ENCODE peak calls at places on chromosomes 5 and 9, in six cellular contexts. K, R, Y, M, U and E are unnamed samples.

GRCh38 chr9:120337131-120337530 is 242.8 kb downstream of the CDK5RAP2 start:
- DNase-seq in K (no peak), U (no peak), Y (no peak), R (no peak), M (no peak), E (no peak)

GRCh38 chr9:100479820-100480219 is 6.9 kb downstream of the TMEFF1 start:
- DNase-seq in R (no peak), K (no peak), Y (no peak), M (no peak), U (no peak), E (no peak)

GRCh38 chr5:22651355-22651754 is 201.8 kb downstream of the CDH12 start:
- DNase-seq in M (no peak), Y (no peak), R (no peak), U (no peak), K (no peak), E (no peak)

GRCh38 chr9:94804917-94805544 is 78.5 kb downstream of the AOPEP start:
- DNase-seq in R (no peak), M (no peak), K (no peak), Y (no peak), U (no peak), E (no peak)

GRCh38 chr9:121133104-121133816 is 58.5 kb downstream of the CNTRL start:
- DNase-seq in Y (peak), M (no peak), R (peak), U (no peak), K (no peak), E (peak)

GRCh38 chr9:70410368-70410767 is 4.1 kb downstream of the KLF9 start:
- DNase-seq in U (no peak), Y (no peak), M (no peak), K (peak), R (no peak), E (no peak)

GRCh38 chr9:111362526-111362925 is 32.5 kb upstream of the OR2K2 start:
- DNase-seq in M (no peak), Y (no peak), R (no peak), U (no peak), K (no peak), E (no peak)

GRCh38 chr5:89003563-89004036 is 120.6 kb upstream of the MEF2C start:
- DNase-seq in U (no peak), Y (no peak), M (no peak), R (no peak), K (no peak), E (no peak)

GRCh38 chr5:145101246-145101645 is 733.9 kb downstream of the PRELID2 start:
- DNase-seq in R (no peak), Y (no peak), M (peak), K (no peak), U (no peak), E (no peak)

GRCh38 chr5:39584921-39585320 is 160.1 kb upstream of the DAB2 start:
- DNase-seq in K (peak), R (no peak), Y (no peak), M (no peak), U (no peak), E (no peak)

GRCh38 chr5:175653763-175654162 is 4.1 kb upstream of the HRH2 start:
- DNase-seq in Y (no peak), K (no peak), M (no peak), R (no peak), U (no peak), E (no peak)

GRCh38 chr5:125455041-125455440 is 708.6 kb upstream of the ZNF608 start:
- DNase-seq in Y (no peak), K (peak), R (no peak), M (no peak), U (no peak), E (no peak)

GRCh38 chr5:77893225-77893860 is 117.2 kb upstream of the TBCA start:
- DNase-seq in K (peak), M (no peak), R (no peak), U (peak), Y (no peak), E (no peak)

GRCh38 chr5:110869927-110870326 is 131.1 kb downstream of the SLC25A46 start:
- DNase-seq in U (no peak), K (no peak), M (no peak), Y (no peak), R (no peak), E (no peak)

GRCh38 chr5:16593013-16593412 is 23.8 kb downstream of the RETREG1 start:
- DNase-seq in K (peak), R (no peak), M (no peak), Y (no peak), U (no peak), E (no peak)

GRCh38 chr5:72387985-72388384 is 67.8 kb downstream of the PTCD2 start:
- DNase-seq in R (no peak), U (no peak), Y (no peak), K (peak), M (no peak), E (no peak)

GRCh38 chr9:127858041-127858512 is 3.6 kb upstream of the ENG start:
- DNase-seq in M (no peak), R (no peak), Y (no peak), K (no peak), U (peak), E (no peak)

GRCh38 chr5:43659075-43659474 is 56.1 kb downstream of the NNT start:
- DNase-seq in M (no peak), R (no peak), Y (no peak), U (no peak), K (no peak), E (no peak)

GRCh38 chr5:44332360-44332971 is 56.8 kb downstream of the FGF10 start:
- DNase-seq in R (no peak), M (peak), Y (no peak), U (no peak), K (peak), E (no peak)

GRCh38 chr5:172775326-172776234 is 4.6 kb upstream of the DUSP1 start:
- DNase-seq in K (peak), U (no peak), R (no peak), M (peak), Y (no peak), E (no peak)

GRCh38 chr5:127486471-127486870 is 31.0 kb upstream of the PRRC1 start:
- DNase-seq in Y (no peak), K (no peak), R (no peak), U (no peak), M (no peak), E (no peak)

GRCh38 chr9:33921967-33922895 is 105.3 kb downstream of the UBE2R2 start:
- DNase-seq in M (peak), U (peak), K (peak), Y (no peak), R (no peak), E (no peak)

GRCh38 chr9:20205821-20206220 is 416.5 kb downstream of the MLLT3 start:
- DNase-seq in U (no peak), K (peak), M (no peak), R (no peak), Y (no peak), E (no peak)

GRCh38 chr5:128826290-128826689 is 139.0 kb upstream of the SLC27A6 start:
- DNase-seq in U (no peak), Y (no peak), K (no peak), R (no peak), M (no peak), E (no peak)